ENCODE peak calls at places on chromosome 15, in four cellular contexts. B is IMR-90, V is K562, Q is GM12878. E is an unnamed sample.

GRCh38 chr15:82567661-82568060 is 27.4 kb upstream of the RPS17 start:
- DNase-seq in V (no peak), Q (no peak), B (no peak), E (no peak)

GRCh38 chr15:87959080-87959479 is 297.5 kb downstream of the NTRK3 start:
- DNase-seq in V (no peak), Q (no peak), B (no peak), E (no peak)

GRCh38 chr15:59165726-59166125 is 40.9 kb upstream of the LDHAL6B start:
- DNase-seq in Q (peak), B (no peak), V (no peak), E (no peak)

GRCh38 chr15:31477301-31477700 is 150.7 kb downstream of the KLF13 start:
- DNase-seq in B (no peak), V (no peak), Q (no peak), E (no peak)

GRCh38 chr15:71337197-71337845 is 222.1 kb downstream of the THSD4 start:
- DNase-seq in B (no peak), V (no peak), Q (no peak), E (no peak)

GRCh38 chr15:67267440-67267839 is 12.9 kb downstream of the IQCH start:
- DNase-seq in Q (no peak), B (no peak), V (no peak), E (no peak)

GRCh38 chr15:59997070-59997701 is 6.9 kb upstream of the FOXB1 start:
- DNase-seq in V (peak), Q (no peak), B (no peak), E (no peak)

GRCh38 chr15:91186892-91187644 is 87.0 kb downstream of the SV2B start:
- DNase-seq in B (peak), Q (no peak), V (no peak), E (peak)

GRCh38 chr15:48596415-48596814 is 49.1 kb downstream of the FBN1 start:
- DNase-seq in V (no peak), Q (peak), B (no peak), E (no peak)

GRCh38 chr15:31405200-31405929 is 78.7 kb downstream of the KLF13 start:
- DNase-seq in V (no peak), B (peak), Q (no peak), E (peak)

GRCh38 chr15:42721016-42721415 is 15.9 kb downstream of the CDAN1 start:
- DNase-seq in V (no peak), B (no peak), Q (no peak), E (no peak)

GRCh38 chr15:80988148-80988796 is 1.3 kb downstream of the MESD start:
- DNase-seq in V (peak), B (no peak), Q (no peak), E (no peak)

GRCh38 chr15:91915576-91915975 is 62.1 kb downstream of the SLCO3A1 start:
- DNase-seq in V (no peak), B (no peak), Q (no peak), E (no peak)

GRCh38 chr15:39969871-39970270 is 36.0 kb downstream of the EIF2AK4 start:
- DNase-seq in Q (no peak), B (peak), V (no peak), E (no peak)

GRCh38 chr15:79595271-79595670 is 163.1 kb downstream of the MINAR1 start:
- DNase-seq in V (no peak), Q (no peak), B (no peak), E (no peak)

GRCh38 chr15:82197734-82198594 is 64.6 kb downstream of the EFL1 start:
- DNase-seq in Q (peak), V (peak), B (peak), E (peak)

GRCh38 chr15:84949845-84950569 is 31.6 kb upstream of the PDE8A start:
- DNase-seq in B (no peak), V (peak), Q (no peak), E (no peak)

GRCh38 chr15:45457215-45457614 is 65.3 kb downstream of the SLC30A4 start:
- DNase-seq in B (no peak), Q (no peak), V (no peak), E (no peak)

GRCh38 chr15:63502137-63502801 is 2.1 kb upstream of the USP3 start:
- DNase-seq in B (peak), Q (no peak), V (no peak), E (peak)

GRCh38 chr15:90362936-90363212 is 10.8 kb downstream of the ZNF774 start:
- DNase-seq in B (peak), Q (no peak), V (peak), E (no peak)

DNA sequence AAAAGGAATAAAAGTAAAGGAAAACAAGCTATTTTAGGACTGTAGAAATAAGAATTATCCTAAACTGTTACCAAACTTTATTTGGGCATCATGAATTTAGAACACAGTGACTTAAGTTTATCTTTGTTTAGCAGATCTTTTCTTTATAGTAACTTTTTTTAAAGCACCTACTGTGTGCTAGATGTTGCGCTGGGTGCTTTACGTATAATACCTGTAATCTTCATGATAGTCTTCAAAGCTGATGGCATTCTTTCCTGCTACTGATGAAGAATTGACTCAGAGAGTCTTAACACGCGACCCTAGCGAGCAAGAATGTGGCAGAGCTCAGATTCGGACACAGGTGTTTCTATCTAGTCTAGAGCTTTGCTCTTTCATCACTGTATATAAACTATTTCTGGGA is 53.9 kb downstream of the CHD2 start:
- DNase-seq in B (no peak), V (no peak), Q (no peak), E (no peak)
- TF ChIP-seq ELK1 in B (no peak), V (no peak), Q (no peak), E (no peak)

DNA sequence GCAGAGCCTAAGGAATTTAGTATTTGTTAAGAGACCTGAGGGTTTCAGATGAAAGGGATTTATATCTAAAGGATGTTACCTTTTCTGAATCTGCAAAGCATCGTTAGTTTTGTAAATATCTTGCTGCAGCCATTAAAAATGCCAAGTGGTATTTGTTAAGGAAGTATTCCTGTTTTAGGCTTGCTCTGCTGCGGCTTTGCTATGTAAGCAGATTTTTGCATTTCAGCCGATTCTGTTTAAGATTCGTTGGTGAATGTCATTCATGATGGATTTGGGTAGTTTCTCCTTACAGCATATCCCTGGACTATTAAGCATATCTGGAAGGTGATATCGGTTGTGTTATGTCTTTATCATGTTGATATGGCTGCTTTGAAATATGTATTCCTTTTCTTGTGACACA is 1.0 kb downstream of the USP8 start:
- DNase-seq in Q (no peak), B (no peak), V (no peak), E (no peak)
- TF ChIP-seq ELK1 in Q (no peak), B (no peak), V (no peak), E (no peak)

DNA sequence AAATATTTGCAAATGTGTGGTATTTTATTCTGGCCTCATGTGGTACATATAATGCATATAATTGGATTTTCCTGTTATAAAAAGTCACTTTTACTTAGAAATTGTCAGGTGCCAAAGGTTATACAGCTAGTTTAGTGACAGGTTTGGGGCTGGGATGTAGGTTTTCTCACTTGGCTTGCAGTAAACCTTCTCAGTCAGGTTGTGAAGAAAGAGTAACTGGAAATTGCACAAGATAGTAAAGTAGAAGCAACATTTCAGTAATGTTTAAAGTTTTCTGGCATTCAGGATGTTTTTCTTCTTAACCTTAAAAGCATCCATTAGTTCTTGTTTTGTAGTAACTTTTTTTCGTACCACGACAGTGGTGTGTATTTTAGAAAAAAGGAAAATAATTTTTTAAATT is 53.9 kb downstream of the MEF2A start:
- DNase-seq in B (peak), Q (no peak), V (no peak), E (no peak)
- TF ChIP-seq ELK1 in B (no peak), Q (no peak), V (no peak), E (no peak)

GRCh38 chr15:95021816-95022215 is 790.5 kb downstream of the MCTP2 start:
- DNase-seq in V (no peak), B (no peak), Q (no peak), E (no peak)

GRCh38 chr15:95024388-95024787 is 793.0 kb downstream of the MCTP2 start:
- DNase-seq in Q (no peak), V (peak), B (peak), E (peak)

DNA sequence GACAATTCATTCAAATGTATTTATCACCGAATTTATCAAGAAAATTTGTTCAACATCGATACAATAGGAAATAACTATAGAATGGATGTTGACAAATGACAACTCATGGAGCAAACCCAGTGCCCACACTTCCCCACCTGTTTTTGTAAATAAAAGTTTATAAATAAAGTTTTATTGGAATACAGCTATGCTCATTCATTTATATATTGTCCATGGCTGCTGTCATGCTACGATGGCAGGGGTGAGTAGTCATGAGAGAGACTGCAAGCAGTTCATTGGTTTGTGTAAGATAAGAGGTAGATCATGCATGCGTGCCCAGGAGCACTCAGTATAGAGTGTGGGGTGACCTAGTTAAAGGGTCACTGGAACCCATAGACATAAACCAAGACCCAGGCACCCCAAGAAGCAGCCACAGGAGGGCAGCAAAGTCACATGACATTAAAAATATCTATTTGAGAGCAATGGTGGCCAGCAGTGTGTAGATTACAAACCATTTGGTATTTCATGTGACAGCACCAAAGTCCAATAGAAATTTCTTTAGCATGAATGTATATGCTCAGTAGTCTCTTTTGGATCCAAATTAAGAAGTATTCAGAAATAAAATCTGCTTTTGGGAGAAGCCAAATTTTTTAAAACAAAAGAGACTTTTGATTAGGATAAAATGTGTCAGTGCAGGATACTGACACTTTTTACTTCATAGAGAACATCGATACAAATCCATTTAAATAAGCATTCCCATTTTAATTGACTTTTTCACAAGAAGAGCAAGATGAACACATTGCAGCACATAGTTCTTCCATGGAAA is 794.8 kb downstream of the MCTP2 start:
- DNase-seq in B (peak), V (peak), Q (no peak), E (peak)
- TF ChIP-seq ELK1 in B (no peak), V (no peak), Q (no peak), E (no peak)

DNA sequence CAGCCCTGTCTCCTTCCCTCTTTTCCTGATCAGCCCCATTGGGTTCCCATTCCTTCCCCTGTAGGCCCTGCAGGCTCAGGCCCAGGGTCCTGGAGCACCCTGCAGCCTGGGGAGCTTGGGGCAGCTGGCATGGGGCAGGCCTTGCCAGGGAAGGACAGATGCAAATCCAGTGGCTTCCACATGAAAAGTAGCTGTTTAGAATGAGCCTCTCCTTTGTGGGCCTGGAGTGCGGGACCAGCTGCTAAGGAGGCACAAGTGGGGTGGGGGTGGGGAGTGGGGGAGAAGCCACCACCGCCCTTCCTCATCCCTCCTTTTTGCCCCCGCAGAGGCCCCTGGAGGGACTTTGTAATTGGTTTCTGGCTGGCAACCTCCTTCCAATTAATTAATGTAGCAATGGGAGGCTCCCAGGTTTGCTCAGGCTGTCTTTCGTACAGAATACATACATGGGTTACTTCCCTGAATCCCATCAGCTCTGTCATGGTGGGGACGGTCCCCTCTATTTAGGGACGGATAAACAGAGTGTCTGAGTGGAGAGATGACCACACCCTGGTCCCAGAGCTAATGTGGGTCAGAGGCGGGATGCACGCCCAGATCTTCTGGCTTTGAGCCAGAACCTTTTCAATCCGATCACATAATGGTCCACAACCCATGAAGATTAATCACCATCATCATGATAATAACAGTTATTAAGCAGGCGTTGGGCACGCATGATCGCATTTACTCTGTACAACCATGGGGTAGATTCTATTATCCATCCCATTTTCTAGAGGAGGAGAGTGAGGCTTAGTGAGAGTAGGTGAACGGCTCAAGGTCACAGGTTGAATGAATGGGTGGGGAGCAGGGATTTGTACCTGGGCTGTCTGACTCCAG is 6.1 kb downstream of the CORO2B start:
- DNase-seq in Q (no peak), B (no peak), V (no peak), E (no peak)
- TF ChIP-seq ELK1 in Q (no peak), B (no peak), V (no peak), E (no peak)